ENCODE peak calls at places on chromosomes 2 and 18, in five cellular contexts. E is NT2/D1, M is H1, A is HepG2, H is GM12878. G is an unnamed sample.

GRCh38 chr2:11389551-11390528 is 45.4 kb upstream of the ROCK2 start:
- DNase-seq in H (no peak), M (no peak), E (no peak), A (peak), G (no peak)

GRCh38 chr18:2529154-2529553 is 42.2 kb downstream of the METTL4 start:
- DNase-seq in M (no peak), A (peak), E (no peak), H (no peak), G (no peak)

GRCh38 chr2:217955881-217956493 is 46.8 kb downstream of the TNS1 start:
- DNase-seq in A (no peak), H (no peak), E (no peak), M (no peak), G (no peak)

GRCh38 chr2:195820373-195820772 is 163.3 kb downstream of the SLC39A10 start:
- DNase-seq in E (no peak), M (no peak), H (no peak), A (no peak), G (no peak)

GRCh38 chr2:169050476-169051240 is 18.7 kb upstream of the DHRS9 start:
- DNase-seq in M (no peak), E (no peak), A (no peak), H (no peak), G (no peak)

GRCh38 chr2:152221870-152222269 is 46.3 kb upstream of the STAM2 start:
- DNase-seq in A (no peak), E (no peak), M (no peak), H (no peak), G (no peak)

GRCh38 chr2:37201766-37202165 is 5.5 kb downstream of the CEBPZOS start:
- DNase-seq in A (no peak), E (no peak), M (no peak), H (no peak), G (no peak)

GRCh38 chr2:31319391-31320175 is 85.6 kb downstream of the EHD3 start:
- DNase-seq in H (peak), A (no peak), E (no peak), M (no peak), G (no peak)

GRCh38 chr2:156540706-156541105 is 104.5 kb downstream of the GPD2 start:
- DNase-seq in E (no peak), A (no peak), M (no peak), H (no peak), G (no peak)

GRCh38 chr2:97714084-97714949 is 941 bp downstream of the ZAP70 start:
- DNase-seq in E (no peak), M (no peak), A (no peak), H (no peak), G (no peak)

GRCh38 chr18:22314406-22314805 is 103.3 kb downstream of the CTAGE1 start:
- DNase-seq in A (no peak), H (no peak), M (no peak), E (no peak), G (no peak)

GRCh38 chr2:147460140-147460539 is 384.7 kb upstream of the ACVR2A start:
- DNase-seq in M (no peak), H (no peak), E (no peak), A (no peak), G (no peak)

GRCh38 chr18:49135871-49136270 is 185.1 kb upstream of the SMAD7 start:
- DNase-seq in E (no peak), M (no peak), H (no peak), A (peak), G (no peak)

GRCh38 chr2:118881490-118882129 is 34.2 kb upstream of the EN1 start:
- DNase-seq in E (peak), A (peak), H (no peak), M (peak), G (peak)

GRCh38 chr2:120169020-120169419 is 54.2 kb downstream of the TMEM185B start:
- DNase-seq in A (no peak), H (no peak), E (no peak), M (no peak), G (no peak)

GRCh38 chr2:239164281-239164871 is 236.4 kb downstream of the HDAC4 start:
- DNase-seq in E (no peak), A (no peak), M (no peak), H (no peak), G (no peak)

GRCh38 chr2:7954223-7954622 is 727.6 kb upstream of the ID2 start:
- DNase-seq in M (no peak), E (no peak), A (no peak), H (no peak), G (no peak)

GRCh38 chr2:216546646-216547403 is 48.2 kb downstream of the RPL37A start:
- DNase-seq in A (no peak), E (no peak), H (no peak), M (no peak), G (no peak)

GRCh38 chr18:25056456-25056855 is 295.5 kb downstream of the ZNF521 start:
- DNase-seq in A (no peak), M (no peak), E (no peak), H (no peak), G (no peak)

GRCh38 chr2:217934321-217935131 is 68.3 kb downstream of the TNS1 start:
- DNase-seq in M (no peak), H (no peak), A (no peak), E (no peak), G (no peak)

GRCh38 chr2:181426687-181427086 is 30.5 kb upstream of the ITGA4 start:
- DNase-seq in M (no peak), H (no peak), E (no peak), A (no peak), G (no peak)

GRCh38 chr2:84077504-84077903 is 381.6 kb downstream of the SUCLG1 start:
- DNase-seq in H (no peak), E (peak), M (no peak), A (peak), G (peak)

GRCh38 chr2:42970151-42970550 is 177.8 kb upstream of the HAAO start:
- DNase-seq in E (no peak), M (no peak), A (no peak), H (no peak), G (no peak)

GRCh38 chr2:12046641-12047040 is 300.2 kb downstream of the LPIN1 start:
- DNase-seq in M (no peak), H (no peak), A (no peak), E (no peak), G (no peak)

GRCh38 chr18:25494888-25495287 is 142.9 kb upstream of the ZNF521 start:
- DNase-seq in A (no peak), E (no peak), H (no peak), M (no peak), G (no peak)

GRCh38 chr2:113694438-113694837 is 62.0 kb downstream of the SLC35F5 start:
- DNase-seq in E (no peak), H (no peak), A (no peak), M (no peak), G (no peak)

GRCh38 chr2:96251721-96252292 is 14.0 kb downstream of the TMEM127 start:
- DNase-seq in A (peak), M (no peak), H (no peak), E (peak), G (no peak)

GRCh38 chr18:67342159-67342558 is 174.4 kb downstream of the DSEL start:
- DNase-seq in H (no peak), M (no peak), E (no peak), A (no peak), G (no peak)

GRCh38 chr2:118657451-118657850 is 190.0 kb downstream of the EN1 start:
- DNase-seq in H (no peak), A (no peak), M (no peak), E (no peak), G (no peak)

GRCh38 chr2:214960677-214961076 is 151.2 kb upstream of the BARD1 start:
- DNase-seq in A (no peak), E (no peak), H (no peak), M (no peak), G (no peak)

GRCh38 chr2:76850969-76851368 is 671.2 kb downstream of the LRRTM4 start:
- DNase-seq in E (no peak), A (no peak), H (no peak), M (no peak), G (no peak)

GRCh38 chr2:5530022-5530696 is 162.0 kb upstream of the SOX11 start:
- DNase-seq in E (no peak), H (no peak), M (no peak), A (no peak), G (no peak)

GRCh38 chr18:63363951-63364350 is 3.1 kb downstream of the KDSR start:
- DNase-seq in A (no peak), E (no peak), M (no peak), H (no peak), G (no peak)

GRCh38 chr18:70462078-70462439 is 173.2 kb downstream of the SOCS6 start:
- DNase-seq in A (no peak), H (no peak), M (no peak), E (no peak), G (no peak)

GRCh38 chr2:8500124-8501054 is 181.5 kb upstream of the ID2 start:
- DNase-seq in E (no peak), H (no peak), M (no peak), A (peak), G (no peak)

GRCh38 chr18:3458378-3458777 is 8.4 kb downstream of the TGIF1 start:
- DNase-seq in E (no peak), A (no peak), M (no peak), H (no peak), G (no peak)

GRCh38 chr2:230640540-230641011 is 72.1 kb upstream of the CAB39 start:
- DNase-seq in E (no peak), A (no peak), M (no peak), H (no peak), G (no peak)

GRCh38 chr18:37578886-37579513 is 13.4 kb upstream of the CELF4 start:
- DNase-seq in E (no peak), H (no peak), M (no peak), A (peak), G (peak)

GRCh38 chr2:15833731-15834130 is 106.6 kb upstream of the MYCN start:
- DNase-seq in A (no peak), H (no peak), E (no peak), M (no peak), G (no peak)

DNA sequence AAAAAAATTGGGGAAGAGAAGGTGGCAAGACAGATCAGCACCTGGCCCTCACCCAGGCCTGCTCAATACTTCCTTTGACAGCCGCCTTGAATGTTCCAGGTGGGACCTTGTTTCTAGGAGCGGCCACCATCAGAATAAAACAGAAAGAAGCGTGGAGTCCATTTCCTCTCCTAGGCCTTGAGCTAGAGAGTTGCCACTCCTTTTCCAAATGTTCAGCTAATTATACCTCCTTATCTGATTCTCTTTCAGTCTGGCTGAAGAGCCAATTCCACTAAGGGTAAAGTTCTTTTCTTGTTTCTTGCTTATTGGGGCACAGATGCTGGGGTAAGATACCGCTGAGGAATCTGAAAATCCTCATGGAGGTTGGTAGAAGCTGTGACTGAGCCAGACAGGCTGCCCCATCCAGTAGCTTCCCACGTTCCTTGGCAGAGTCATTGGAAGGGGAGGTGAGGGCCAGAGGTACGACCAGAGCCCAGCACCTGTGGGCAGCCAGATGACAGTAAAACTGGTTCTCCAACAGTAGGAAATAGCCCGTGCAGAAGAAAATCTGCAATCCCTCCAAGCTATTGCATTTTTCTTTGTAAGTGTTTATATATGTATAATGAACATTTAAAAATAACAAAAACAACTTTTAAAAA is 51.5 kb downstream of the PLB1 start:
- DNase-seq in H (no peak), E (no peak), A (no peak), M (no peak), G (no peak)
- TF ChIP-seq SUZ12 in H (no peak), E (no peak), A (no peak), M (no peak), G (no peak)

DNA sequence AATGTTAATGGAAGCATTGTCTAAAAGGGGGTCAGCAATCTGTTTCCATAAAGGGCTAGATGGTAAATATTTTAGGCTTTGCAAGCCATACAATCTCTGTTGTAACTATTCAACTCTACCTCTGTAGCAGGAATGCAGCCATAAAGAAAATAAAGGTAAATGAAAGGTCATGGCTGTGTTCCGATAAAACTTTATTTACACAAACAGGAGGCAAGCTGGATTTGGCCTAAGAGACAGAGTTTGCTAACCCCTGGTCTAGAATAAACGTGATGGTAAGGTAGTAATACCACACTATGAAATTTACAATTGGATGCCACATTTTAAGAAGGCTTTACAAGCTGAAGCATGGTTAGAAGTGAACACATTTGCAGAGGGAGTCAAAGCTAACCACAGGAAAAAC is 91.4 kb downstream of the EXOC6B start:
- DNase-seq in M (no peak), E (no peak), A (no peak), H (no peak), G (no peak)
- TF ChIP-seq SUZ12 in M (no peak), E (no peak), A (no peak), H (no peak), G (no peak)

GRCh38 chr18:77554061-77554460 is 304.4 kb downstream of the GALR1 start:
- DNase-seq in M (no peak), A (no peak), H (no peak), E (no peak), G (no peak)

GRCh38 chr18:77559274-77559910 is 309.7 kb downstream of the GALR1 start:
- DNase-seq in H (no peak), M (no peak), E (no peak), A (no peak), G (no peak)

GRCh38 chr18:77552945-77553344 is 303.3 kb downstream of the GALR1 start:
- DNase-seq in A (no peak), E (no peak), M (no peak), H (no peak), G (no peak)

GRCh38 chr18:77560334-77560970 is 310.8 kb downstream of the GALR1 start:
- DNase-seq in A (no peak), E (no peak), H (no peak), M (no peak), G (no peak)

GRCh38 chr18:77557030-77557429 is 307.4 kb downstream of the GALR1 start:
- DNase-seq in H (no peak), E (no peak), A (no peak), M (no peak), G (no peak)
- TF ChIP-seq SUZ12 in H (no peak), E (no peak), A (no peak), M (no peak), G (no peak)

DNA sequence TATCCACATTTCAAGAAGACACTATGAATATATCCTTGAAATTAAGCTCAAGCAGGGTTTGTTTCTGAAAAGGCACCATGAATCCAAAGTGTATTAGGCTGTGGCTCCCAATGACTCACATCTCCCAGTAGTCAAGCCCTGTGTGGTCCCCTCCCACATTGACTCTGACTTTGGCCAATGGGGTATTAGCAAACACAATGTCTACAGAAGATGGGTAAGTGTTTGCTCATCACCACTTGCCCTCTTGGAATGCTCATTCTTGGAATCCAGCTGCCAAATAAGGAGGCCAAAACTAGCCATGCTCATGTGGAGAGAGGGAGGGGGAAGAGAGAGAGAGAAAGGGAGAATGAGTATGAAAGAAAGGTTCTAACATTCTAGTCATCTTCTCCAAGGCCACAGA is 490.0 kb downstream of the TXNL1 start:
- DNase-seq in E (no peak), H (no peak), A (no peak), M (no peak), G (no peak)
- TF ChIP-seq SUZ12 in E (no peak), H (no peak), A (no peak), M (no peak), G (no peak)

DNA sequence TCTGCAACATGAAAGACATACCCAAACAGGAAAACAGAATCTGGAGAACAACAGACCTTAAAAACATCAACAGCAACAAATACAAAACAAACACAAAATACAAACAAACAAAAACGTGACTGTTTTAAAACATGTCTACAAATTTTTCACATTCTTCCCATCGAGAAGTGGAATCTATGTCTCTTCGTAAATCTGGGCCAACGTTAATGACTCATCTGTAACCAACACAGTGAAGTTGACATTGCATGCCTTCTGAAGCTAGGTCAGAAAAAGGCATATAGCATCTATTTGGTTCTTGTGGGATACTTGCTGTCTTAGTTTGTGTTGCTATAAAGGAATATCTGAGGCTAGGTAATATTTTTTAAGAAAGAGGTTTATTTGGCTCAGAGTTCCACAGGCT is 269.0 kb upstream of the FBXO11 start:
- DNase-seq in M (no peak), H (no peak), A (peak), E (no peak), G (no peak)
- TF ChIP-seq SUZ12 in M (no peak), H (no peak), A (no peak), E (no peak), G (no peak)

DNA sequence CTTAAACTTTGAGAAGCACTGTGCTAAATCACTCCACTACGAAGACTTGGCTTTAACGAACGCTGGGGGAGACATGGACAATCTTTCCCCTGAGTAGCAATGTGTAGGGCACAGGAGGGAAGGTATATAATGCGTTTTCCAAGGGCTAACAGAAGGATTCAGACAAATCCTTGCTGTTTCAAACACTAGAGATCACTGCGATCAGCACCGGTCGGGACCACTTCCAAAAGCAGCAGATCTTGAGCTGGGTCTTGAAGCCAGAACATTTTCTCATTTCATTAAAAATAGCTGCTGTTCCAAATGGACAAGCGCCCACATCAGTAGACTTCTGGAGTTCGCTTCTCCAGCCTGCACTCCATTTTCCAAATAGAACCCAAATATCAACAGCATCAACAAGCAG is 65.1 kb upstream of the MAPRE2 start:
- DNase-seq in A (no peak), H (no peak), M (no peak), E (no peak), G (no peak)
- TF ChIP-seq SUZ12 in A (no peak), H (no peak), M (peak), E (no peak), G (no peak)

GRCh38 chr2:201378496-201379397 is 21.6 kb upstream of the FLACC1 start:
- DNase-seq in A (no peak), E (no peak), H (no peak), M (no peak), G (no peak)

GRCh38 chr2:201377218-201377617 is 20.1 kb upstream of the FLACC1 start:
- DNase-seq in M (no peak), E (no peak), H (no peak), A (no peak), G (no peak)

DNA sequence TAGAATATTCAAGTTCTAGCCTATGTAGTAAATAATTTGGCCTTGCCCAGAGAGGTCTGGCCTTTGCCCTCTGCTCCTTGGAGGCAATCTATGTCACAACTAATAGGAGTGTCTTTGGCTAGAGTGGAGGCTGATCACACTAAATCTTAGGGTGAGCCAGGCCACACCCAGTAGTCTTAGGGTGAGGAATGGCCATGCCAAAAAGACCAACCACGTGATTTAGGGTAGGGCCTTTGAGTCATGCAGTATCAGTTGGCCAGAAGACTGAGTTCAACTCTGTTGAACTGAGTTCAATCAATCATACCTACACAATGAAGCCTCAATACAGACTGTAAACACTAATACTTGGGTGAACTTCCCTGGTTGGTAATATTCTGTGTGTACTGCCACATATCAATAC is 26.0 kb upstream of the FLACC1 start:
- DNase-seq in H (no peak), A (no peak), E (no peak), M (no peak), G (no peak)
- TF ChIP-seq SUZ12 in H (no peak), A (no peak), E (no peak), M (no peak), G (no peak)

G was measured in HEK293T.